ENCODE peak calls at places on chromosome 22, in six cellular contexts. R is K562, J is GM12878, E is A549, A is HepG2, H is upper lobe of left lung. O is an unnamed sample.
A peak's percentile ranks its signal among the peaks of the same experiment; 100 is the strongest.

GRCh38 chr22:48825802-48826520 is 1001.7 kb downstream of the BRD1 start:
- ATAC-seq in R (no peak), J (no peak), E (no peak), A (no peak), H (no peak), O (no peak)

GRCh38 chr22:20525048-20525447 is 17.6 kb downstream of the MED15 start:
- ATAC-seq in R (no peak), J (no peak), E (no peak), A (no peak), H (no peak), O (no peak)

GRCh38 chr22:27488456-27489224 is 312.9 kb downstream of the MN1 start:
- ATAC-seq in R (no peak), J (no peak), E (peak; percentile 35), A (peak; percentile 59), H (no peak), O (no peak)

GRCh38 chr22:19757140-19757984 is 3.2 kb upstream of the TBX1 start:
- ATAC-seq in R (peak; percentile 5), J (peak; percentile 76), E (peak; percentile 45), A (peak; percentile 23), H (no peak), O (no peak)

GRCh38 chr22:42670921-42671709 is 21.9 kb upstream of the CYB5R3 start:
- ATAC-seq in R (no peak), J (peak; percentile 53), E (no peak), A (no peak), H (no peak), O (peak; percentile 58)

GRCh38 chr22:43535336-43535735 is 123.5 kb downstream of the MPPED1 start:
- ATAC-seq in R (no peak), J (no peak), E (no peak), A (no peak), H (no peak), O (no peak)

GRCh38 chr22:43483266-43483665 is 71.5 kb downstream of the MPPED1 start:
- ATAC-seq in R (no peak), J (no peak), E (no peak), A (no peak), H (no peak), O (no peak)

GRCh38 chr22:49079027-49079725 is 748.5 kb downstream of the BRD1 start:
- ATAC-seq in R (no peak), J (no peak), E (no peak), A (no peak), H (no peak), O (no peak)

GRCh38 chr22:17831527-17832251 is 57.4 kb upstream of the BID start:
- ATAC-seq in R (no peak), J (no peak), E (no peak), A (no peak), H (no peak), O (peak; percentile 31)

GRCh38 chr22:18925368-18926064 is 10.6 kb downstream of the PRODH start:
- ATAC-seq in R (no peak), J (no peak), E (no peak), A (no peak), H (no peak), O (no peak)

GRCh38 chr22:18994780-18995711 is 59.0 kb upstream of the PRODH start:
- ATAC-seq in R (peak; percentile 22), J (no peak), E (peak; percentile 69), A (peak; percentile 98), H (no peak), O (no peak)

GRCh38 chr22:19610518-19611253 is 86.5 kb upstream of the CLDN5 start:
- ATAC-seq in R (peak; percentile 14), J (peak; percentile 45), E (no peak), A (no peak), H (no peak), O (no peak)

GRCh38 chr22:31738566-31738965 is 11.4 kb downstream of the PRR14L start:
- ATAC-seq in R (no peak), J (no peak), E (no peak), A (no peak), H (no peak), O (no peak)

GRCh38 chr22:20206709-20207215 is 55.9 kb upstream of the CCDC188 start:
- ATAC-seq in R (peak; percentile 65), J (peak; percentile 63), E (peak; percentile 51), A (no peak), H (peak; percentile 1), O (no peak)

GRCh38 chr22:22882033-22882717 is 5.4 kb upstream of the IGLL5 start:
- ATAC-seq in R (peak; percentile 43), J (no peak), E (peak; percentile 49), A (no peak), H (no peak), O (no peak)

GRCh38 chr22:42396621-42397331 is 35.4 kb downstream of the NFAM1 start:
- ATAC-seq in R (no peak), J (peak; percentile 77), E (no peak), A (no peak), H (peak; percentile 45), O (peak; percentile 65)

GRCh38 chr22:19523240-19524169 is 705 bp downstream of the CLDN5 start:
- ATAC-seq in R (no peak), J (peak; percentile 40), E (no peak), A (no peak), H (no peak), O (no peak)

GRCh38 chr22:11066458-11067285 is 4461.3 kb upstream of the OR11H1 start:
- ATAC-seq in R (peak; percentile 26), J (no peak), E (no peak), A (peak; percentile 65), H (peak; percentile 95), O (peak; percentile 72)

GRCh38 chr22:43226368-43226979 is 39.5 kb upstream of the TTLL12 start:
- ATAC-seq in R (peak; percentile 56), J (no peak), E (no peak), A (peak; percentile 64), H (no peak), O (no peak)

GRCh38 chr22:49037701-49038245 is 789.9 kb downstream of the BRD1 start:
- ATAC-seq in R (no peak), J (no peak), E (no peak), A (no peak), H (no peak), O (no peak)

GRCh38 chr22:22694106-22694505 is 49.7 kb downstream of the GGTLC2 start:
- ATAC-seq in R (no peak), J (no peak), E (peak; percentile 31), A (no peak), H (no peak), O (no peak)

GRCh38 chr22:18985761-18986160 is 49.7 kb upstream of the PRODH start:
- ATAC-seq in R (no peak), J (no peak), E (no peak), A (no peak), H (no peak), O (no peak)

GRCh38 chr22:33851240-33851639 is 69.0 kb downstream of the LARGE1 start:
- ATAC-seq in R (no peak), J (no peak), E (no peak), A (no peak), H (no peak), O (no peak)

GRCh38 chr22:29559853-29560252 is 6.3 kb upstream of the THOC5 start:
- ATAC-seq in R (no peak), J (no peak), E (no peak), A (no peak), H (no peak), O (no peak)
- H3K4me3 ChIP-seq in R (no peak overlapping the region), J (no peak overlapping the region), E (no peak overlapping the region), A (no peak overlapping the region), H (no peak overlapping the region), O (no peak overlapping the region)

GRCh38 chr22:39150848-39151215 is 1.6 kb downstream of the CBX7 start:
- ATAC-seq in R (no peak), J (no peak), E (peak; percentile 33), A (peak; percentile 36), H (no peak), O (no peak)
- H3K27ac ChIP-seq in R (no peak overlapping the region), J (no peak overlapping the region), E (no peak overlapping the region), A (no peak overlapping the region), H (peak overlapping the region; percentile 92), O (peak overlapping the region; percentile 94)

DNA sequence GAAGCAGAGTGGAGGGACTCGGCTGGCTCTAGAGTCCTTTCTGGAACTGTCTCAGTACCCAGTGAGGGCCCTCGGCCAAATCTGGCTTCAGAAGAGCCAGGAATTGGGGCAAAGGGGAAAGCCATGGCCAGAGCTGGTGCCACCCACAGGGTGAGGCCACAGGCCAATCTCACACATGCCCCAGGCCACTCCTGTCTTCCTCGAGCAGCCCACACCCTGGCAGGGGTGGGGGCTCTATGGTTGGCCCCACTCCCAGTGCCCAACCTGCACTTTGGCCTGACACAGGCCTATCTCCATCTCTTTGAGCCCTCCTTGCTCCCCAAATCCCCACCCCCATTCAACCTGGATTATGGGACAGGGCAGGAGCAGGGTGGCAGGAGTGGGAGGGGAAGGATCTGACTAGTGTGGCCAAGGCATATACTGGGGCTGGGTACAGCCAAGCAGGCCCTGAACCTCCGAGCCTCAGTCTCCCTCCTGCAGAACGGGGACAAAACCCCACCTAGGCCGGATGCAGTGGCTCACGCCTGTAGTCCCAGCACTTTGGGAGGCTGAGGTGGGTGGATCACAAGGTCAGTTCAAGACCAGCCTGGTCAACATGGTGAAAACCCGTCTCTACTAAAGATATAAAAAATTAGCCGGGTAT is 6.9 kb downstream of the TST start:
- ATAC-seq in R (no peak), J (no peak), E (no peak), A (peak; percentile 7), H (peak; percentile 49), O (peak; percentile 30)
- TF ChIP-seq EP300 in R (no peak), J (no peak), E (no peak), A (no peak), H (no peak), O (no peak)

GRCh38 chr22:37059876-37060449 is 8.4 kb downstream of the KCTD17 start:
- ATAC-seq in R (no peak), J (peak; percentile 40), E (no peak), A (no peak), H (no peak), O (no peak)

GRCh38 chr22:37060801-37061610 is 9.5 kb downstream of the KCTD17 start:
- ATAC-seq in R (no peak), J (peak; percentile 79), E (no peak), A (no peak), H (no peak), O (no peak)

GRCh38 chr22:37062657-37063381 is 11.3 kb downstream of the KCTD17 start:
- ATAC-seq in R (no peak), J (no peak), E (no peak), A (peak; percentile 10), H (no peak), O (no peak)

GRCh38 chr22:37062366-37062655 is 10.8 kb downstream of the KCTD17 start:
- ATAC-seq in R (no peak), J (no peak), E (no peak), A (no peak), H (no peak), O (no peak)

GRCh38 chr22:37061611-37062365 is 10.2 kb downstream of the KCTD17 start:
- ATAC-seq in R (no peak), J (no peak), E (no peak), A (no peak), H (no peak), O (no peak)
- H3K4me3 ChIP-seq in R (no peak overlapping the region), J (no peak overlapping the region), E (no peak overlapping the region), A (no peak overlapping the region), H (no peak overlapping the region), O (no peak overlapping the region)

DNA sequence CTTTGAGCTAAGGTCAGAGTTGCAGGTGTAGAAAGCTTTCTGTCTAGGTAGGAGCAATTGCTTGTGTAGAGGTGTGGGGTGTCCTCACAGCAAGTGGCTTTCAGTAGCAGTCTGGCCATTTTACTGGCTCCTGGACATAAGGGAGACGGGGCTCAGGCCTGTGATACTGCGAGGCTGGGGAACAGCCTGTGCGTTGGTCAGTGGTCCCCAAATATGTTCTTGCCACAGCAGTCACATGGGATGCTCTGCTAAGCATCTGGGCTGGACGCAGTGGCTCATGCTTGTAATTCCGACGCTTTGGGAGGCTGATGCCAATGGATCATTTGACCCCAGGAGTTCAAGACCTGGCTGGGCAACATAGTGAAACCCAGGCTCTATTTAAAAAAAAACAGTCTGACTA is 1.9 kb downstream of the MCM5 start:
- ATAC-seq in R (no peak), J (no peak), E (no peak), A (no peak), H (no peak), O (no peak)
- H3K27ac ChIP-seq in R (no peak overlapping the region), J (peak overlapping the region; percentile 90), E (no peak overlapping the region), A (no peak overlapping the region), H (no peak overlapping the region), O (no peak overlapping the region)